ENCODE peak calls at places on chromosomes 1 and 21, in four cellular contexts. One of them, this sample, is unnamed.

GRCh38 chr1:186680031-186681012 is at the start of gene PTGS2:
- DNase-seq in right cardiac atrium: peak
- DNase-seq in NB4: peak
- DNase-seq in fibroblast of lung: peak
- DNase-seq in this sample: peak

GRCh38 chr1:25799758-25800537 is at the start of gene SELENON:
- DNase-seq in fibroblast of lung: peak
- DNase-seq in right cardiac atrium: peak
- DNase-seq in NB4: peak
- DNase-seq in this sample: no peak

GRCh38 chr1:63946866-63947491 is 173.2 kb downstream of the ROR1 start:
- DNase-seq in right cardiac atrium: peak
- DNase-seq in fibroblast of lung: peak
- DNase-seq in NB4: no peak
- DNase-seq in this sample: no peak

GRCh38 chr1:168101336-168101735 is 35.4 kb downstream of the GPR161 start:
- DNase-seq in NB4: no peak
- DNase-seq in fibroblast of lung: no peak
- DNase-seq in right cardiac atrium: no peak
- DNase-seq in this sample: no peak

GRCh38 chr1:14597343-14598006 is 1.0 kb upstream of the KAZN start:
- DNase-seq in right cardiac atrium: no peak
- DNase-seq in NB4: peak
- DNase-seq in fibroblast of lung: peak
- DNase-seq in this sample: no peak

GRCh38 chr1:88985692-88986091 is 6.7 kb downstream of the KYAT3 start:
- DNase-seq in NB4: no peak
- DNase-seq in right cardiac atrium: no peak
- DNase-seq in fibroblast of lung: no peak
- DNase-seq in this sample: no peak

GRCh38 chr1:78284354-78284753 is 206.4 kb upstream of the PTGFR start:
- DNase-seq in right cardiac atrium: peak
- DNase-seq in NB4: no peak
- DNase-seq in fibroblast of lung: peak
- DNase-seq in this sample: no peak

GRCh38 chr1:31412732-31413404 is at the start of gene SERINC2:
- DNase-seq in NB4: peak
- DNase-seq in right cardiac atrium: peak
- DNase-seq in fibroblast of lung: no peak
- DNase-seq in this sample: no peak

GRCh38 chr1:96782861-96783260 is 61.3 kb downstream of the PTBP2 start:
- DNase-seq in fibroblast of lung: peak
- DNase-seq in right cardiac atrium: no peak
- DNase-seq in NB4: no peak
- DNase-seq in this sample: no peak

GRCh38 chr1:33274446-33274845 is 18.2 kb downstream of the ZNF362 start:
- DNase-seq in fibroblast of lung: no peak
- DNase-seq in NB4: no peak
- DNase-seq in right cardiac atrium: no peak
- DNase-seq in this sample: peak

GRCh38 chr1:89831462-89832113 is 10.8 kb downstream of the LRRC8D start:
- DNase-seq in fibroblast of lung: no peak
- DNase-seq in NB4: no peak
- DNase-seq in right cardiac atrium: no peak
- DNase-seq in this sample: no peak

GRCh38 chr1:85838238-85838637 is 130.0 kb upstream of the ZNHIT6 start:
- DNase-seq in fibroblast of lung: no peak
- DNase-seq in right cardiac atrium: no peak
- DNase-seq in NB4: peak
- DNase-seq in this sample: peak

GRCh38 chr21:28427356-28428022 is 565.2 kb downstream of the LTN1 start:
- DNase-seq in fibroblast of lung: peak
- DNase-seq in right cardiac atrium: no peak
- DNase-seq in NB4: no peak
- DNase-seq in this sample: no peak

GRCh38 chr1:204514841-204515240 is 1.4 kb upstream of the MDM4 start:
- DNase-seq in NB4: no peak
- DNase-seq in fibroblast of lung: no peak
- DNase-seq in right cardiac atrium: no peak
- DNase-seq in this sample: no peak

GRCh38 chr1:200029035-200029623 is 1.6 kb downstream of the NR5A2 start:
- DNase-seq in NB4: peak
- DNase-seq in fibroblast of lung: peak
- DNase-seq in right cardiac atrium: peak
- DNase-seq in this sample: peak

GRCh38 chr1:217892750-217893149 is 261.6 kb downstream of the SPATA17 start:
- DNase-seq in right cardiac atrium: no peak
- DNase-seq in fibroblast of lung: peak
- DNase-seq in NB4: no peak
- DNase-seq in this sample: no peak

GRCh38 chr21:44428281-44428942 is 26.9 kb upstream of the LRRC3 start:
- DNase-seq in NB4: peak
- DNase-seq in right cardiac atrium: no peak
- DNase-seq in fibroblast of lung: no peak
- DNase-seq in this sample: peak

GRCh38 chr1:21590116-21590905 is 78.8 kb downstream of the RAP1GAP start:
- DNase-seq in right cardiac atrium: no peak
- DNase-seq in NB4: no peak
- DNase-seq in fibroblast of lung: no peak
- DNase-seq in this sample: no peak

GRCh38 chr1:16967095-16967567 is 13.3 kb downstream of the MFAP2 start:
- DNase-seq in fibroblast of lung: peak
- DNase-seq in NB4: no peak
- DNase-seq in right cardiac atrium: peak
- DNase-seq in this sample: no peak

GRCh38 chr1:64956241-64956640 is 10.1 kb downstream of the JAK1 start:
- DNase-seq in right cardiac atrium: peak
- DNase-seq in fibroblast of lung: peak
- DNase-seq in NB4: no peak
- DNase-seq in this sample: no peak

GRCh38 chr1:157429841-157430240 is 122.5 kb downstream of the FCRL5 start:
- DNase-seq in fibroblast of lung: peak
- DNase-seq in NB4: no peak
- DNase-seq in right cardiac atrium: no peak
- DNase-seq in this sample: no peak

GRCh38 chr1:160277987-160278386 is 6.9 kb downstream of the PEX19 start:
- DNase-seq in right cardiac atrium: no peak
- DNase-seq in fibroblast of lung: no peak
- DNase-seq in NB4: no peak
- DNase-seq in this sample: no peak

GRCh38 chr1:20375563-20375962 is 84.9 kb downstream of the VWA5B1 start:
- DNase-seq in right cardiac atrium: no peak
- DNase-seq in NB4: no peak
- DNase-seq in fibroblast of lung: peak
- DNase-seq in this sample: no peak

GRCh38 chr1:41954533-41954944 is 35.8 kb upstream of the HIVEP3 start:
- DNase-seq in fibroblast of lung: peak
- DNase-seq in NB4: peak
- DNase-seq in right cardiac atrium: no peak
- DNase-seq in this sample: no peak

GRCh38 chr1:13948851-13949490 is 249.0 kb downstream of the PRDM2 start:
- DNase-seq in right cardiac atrium: peak
- DNase-seq in NB4: no peak
- DNase-seq in fibroblast of lung: no peak
- DNase-seq in this sample: no peak

GRCh38 chr1:99131541-99131940 is 126.9 kb upstream of the PLPPR5 start:
- DNase-seq in fibroblast of lung: no peak
- DNase-seq in NB4: no peak
- DNase-seq in right cardiac atrium: no peak
- DNase-seq in this sample: no peak

GRCh38 chr1:156419863-156420208 is 50.8 kb downstream of the RHBG start:
- DNase-seq in right cardiac atrium: no peak
- DNase-seq in fibroblast of lung: no peak
- DNase-seq in NB4: no peak
- DNase-seq in this sample: peak

GRCh38 chr1:5640845-5641244 is 351.4 kb downstream of the NPHP4 start:
- DNase-seq in right cardiac atrium: no peak
- DNase-seq in NB4: peak
- DNase-seq in fibroblast of lung: no peak
- DNase-seq in this sample: peak

DNA sequence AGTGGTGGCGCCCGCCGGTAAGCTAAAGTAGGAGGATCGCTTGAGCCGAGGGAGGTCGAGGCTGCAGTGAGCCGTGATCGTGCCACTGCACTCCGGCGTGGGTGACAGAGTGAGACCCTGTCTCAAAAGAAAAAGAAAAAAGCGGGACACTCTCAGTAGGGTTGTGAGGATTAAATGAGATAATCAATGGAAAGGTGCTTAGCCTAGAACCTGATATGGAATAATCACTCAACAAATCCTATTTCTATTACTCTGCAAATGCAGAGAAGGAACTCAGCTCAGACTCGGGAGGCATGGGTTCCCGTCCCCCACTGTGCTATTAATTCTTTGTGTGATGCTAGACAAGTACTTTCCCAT is 541 bp upstream of the LUZP1 start:
- DNase-seq in right cardiac atrium: no peak
- DNase-seq in NB4: no peak
- DNase-seq in fibroblast of lung: no peak
- DNase-seq in this sample: no peak
- H3K4me3 ChIP-seq in right cardiac atrium: peak
- H3K4me3 ChIP-seq in NB4: peak
- H3K4me3 ChIP-seq in fibroblast of lung: peak
- H3K4me3 ChIP-seq in this sample: peak

GRCh38 chr1:198096390-198096789 is 60.4 kb upstream of the NEK7 start:
- DNase-seq in NB4: no peak
- DNase-seq in fibroblast of lung: peak
- DNase-seq in right cardiac atrium: no peak
- DNase-seq in this sample: no peak
- H3K4me3 ChIP-seq in NB4: no peak
- H3K4me3 ChIP-seq in fibroblast of lung: no peak
- H3K4me3 ChIP-seq in right cardiac atrium: no peak
- H3K4me3 ChIP-seq in this sample: no peak

GRCh38 chr1:202212787-202213186 is 19.2 kb downstream of the LGR6 start:
- DNase-seq in fibroblast of lung: no peak
- DNase-seq in NB4: no peak
- DNase-seq in right cardiac atrium: no peak
- DNase-seq in this sample: no peak

GRCh38 chr1:202216691-202217090 is 23.1 kb downstream of the LGR6 start:
- DNase-seq in NB4: peak
- DNase-seq in fibroblast of lung: no peak
- DNase-seq in right cardiac atrium: no peak
- DNase-seq in this sample: no peak

GRCh38 chr1:202215472-202216130 is 22.0 kb downstream of the LGR6 start:
- DNase-seq in right cardiac atrium: no peak
- DNase-seq in fibroblast of lung: no peak
- DNase-seq in NB4: no peak
- DNase-seq in this sample: no peak

GRCh38 chr1:202213361-202214088 is 19.9 kb downstream of the LGR6 start:
- DNase-seq in fibroblast of lung: no peak
- DNase-seq in right cardiac atrium: no peak
- DNase-seq in NB4: peak
- DNase-seq in this sample: no peak

DNA sequence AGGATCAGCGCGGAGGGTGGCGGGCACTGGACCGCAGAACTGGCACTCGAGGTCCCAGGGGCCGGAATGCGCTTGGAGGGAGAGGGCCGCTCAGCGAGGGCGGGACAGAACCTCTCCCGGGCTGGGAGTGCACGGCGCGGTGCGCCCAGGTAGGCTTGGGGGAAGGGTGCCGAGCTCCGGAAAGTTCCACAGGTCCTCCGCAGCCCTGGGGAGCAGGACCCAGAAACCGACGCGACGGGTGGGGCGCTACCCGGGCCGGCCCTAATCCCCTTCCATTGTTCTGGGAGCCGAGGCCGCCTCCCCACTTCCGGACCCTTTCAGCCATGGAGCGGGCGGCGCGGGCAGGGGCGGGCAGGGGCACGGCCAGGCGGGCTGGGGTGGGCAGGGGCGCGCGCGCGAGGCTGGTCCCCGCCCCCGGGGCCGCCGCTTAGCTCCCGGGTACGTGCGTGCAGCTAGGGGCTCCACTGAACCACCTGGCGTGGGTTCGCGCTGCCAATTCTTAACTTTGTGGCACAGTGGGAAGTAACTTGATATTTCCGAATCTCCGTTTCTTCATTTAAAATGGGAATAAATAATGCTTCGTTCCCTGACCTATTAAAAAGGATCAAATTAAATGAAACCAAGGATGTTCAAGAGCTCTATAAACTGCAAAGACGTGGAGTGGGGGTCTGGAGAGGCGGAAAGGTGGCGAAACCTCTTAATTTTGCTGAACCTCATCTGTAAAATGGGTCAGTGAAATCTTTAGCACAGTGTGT is 20.7 kb downstream of the LGR6 start:
- DNase-seq in NB4: no peak
- DNase-seq in fibroblast of lung: no peak
- DNase-seq in right cardiac atrium: no peak
- DNase-seq in this sample: no peak
- H3K4me3 ChIP-seq in NB4: no peak
- H3K4me3 ChIP-seq in fibroblast of lung: no peak
- H3K4me3 ChIP-seq in right cardiac atrium: peak
- H3K4me3 ChIP-seq in this sample: no peak

GRCh38 chr1:15757575-15758401 is 807 bp upstream of the FBLIM1 start:
- DNase-seq in fibroblast of lung: peak
- DNase-seq in NB4: no peak
- DNase-seq in right cardiac atrium: peak
- DNase-seq in this sample: no peak

GRCh38 chr1:15755643-15756040 is 3.0 kb upstream of the FBLIM1 start:
- DNase-seq in right cardiac atrium: no peak
- DNase-seq in NB4: no peak
- DNase-seq in fibroblast of lung: no peak
- DNase-seq in this sample: no peak

GRCh38 chr1:15757016-15757543 is 1.5 kb upstream of the FBLIM1 start:
- DNase-seq in right cardiac atrium: no peak
- DNase-seq in NB4: no peak
- DNase-seq in fibroblast of lung: no peak
- DNase-seq in this sample: no peak

GRCh38 chr1:15755021-15755642 is 3.5 kb upstream of the FBLIM1 start:
- DNase-seq in right cardiac atrium: no peak
- DNase-seq in NB4: no peak
- DNase-seq in fibroblast of lung: no peak
- DNase-seq in this sample: no peak

DNA sequence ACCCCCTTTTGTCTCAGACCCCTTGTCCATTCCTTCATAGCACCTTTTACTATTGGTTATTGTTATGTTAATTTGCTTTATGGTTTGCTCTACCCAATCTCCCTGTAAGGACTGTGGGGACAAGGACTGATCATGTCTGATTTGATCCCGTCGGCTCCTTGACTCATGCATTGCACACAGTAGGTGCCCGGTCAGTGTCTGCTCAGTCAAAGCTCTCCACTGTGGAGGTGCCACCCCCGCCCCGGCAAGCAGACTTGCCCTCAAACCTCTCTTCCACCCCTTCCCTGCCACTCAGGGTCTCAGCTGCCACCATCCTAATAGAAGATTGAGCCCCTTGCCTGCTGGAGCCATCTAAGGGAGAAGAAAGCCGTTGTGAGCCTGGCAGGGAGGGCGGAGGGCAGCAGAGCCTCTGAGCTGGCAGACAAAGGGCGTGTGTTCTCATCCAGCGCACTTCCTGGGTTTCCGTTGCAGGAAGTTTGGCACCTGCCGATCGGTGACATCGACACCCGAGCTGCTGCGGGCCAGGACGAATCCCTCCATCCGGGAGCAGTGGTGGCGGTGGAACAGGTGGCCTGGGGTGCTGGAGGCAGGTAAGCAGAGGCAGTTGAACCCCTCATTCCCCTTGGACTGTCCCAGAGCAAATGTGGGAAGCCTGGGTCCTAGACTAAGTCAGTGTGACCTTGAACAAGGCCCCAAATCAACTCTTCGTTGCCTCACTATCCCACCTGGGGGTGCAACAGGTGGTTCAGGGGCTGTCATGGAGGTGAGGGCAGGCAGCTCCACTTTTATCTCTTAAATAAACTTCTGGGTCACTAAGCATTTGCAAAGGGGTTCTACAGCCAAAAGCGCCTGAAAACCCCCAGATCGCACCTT is 2.2 kb upstream of the FBLIM1 start:
- DNase-seq in fibroblast of lung: no peak
- DNase-seq in right cardiac atrium: no peak
- DNase-seq in NB4: no peak
- DNase-seq in this sample: no peak
- H3K4me3 ChIP-seq in fibroblast of lung: no peak
- H3K4me3 ChIP-seq in right cardiac atrium: no peak
- H3K4me3 ChIP-seq in NB4: no peak
- H3K4me3 ChIP-seq in this sample: no peak